ENCODE peak calls at places on chromosomes 3 and 15, in five cellular contexts. O is brain microvascular endothelial cell; E is adrenal gland; D is CD4-positive, CD25-positive, alpha-beta regulatory T cell; K is choroid plexus epithelial cell. M is an unnamed sample.

GRCh38 chr3:27561591-27561990 is 77.4 kb upstream of the SLC4A7 start:
- DNase-seq in O (no peak), E (no peak), D (no peak), K (no peak), M (no peak)

GRCh38 chr3:85487375-85487774 is 528.6 kb downstream of the CADM2 start:
- DNase-seq in O (no peak), E (no peak), D (no peak), K (no peak), M (no peak)

GRCh38 chr3:66000506-66000905 is 38.2 kb downstream of the MAGI1 start:
- DNase-seq in O (no peak), E (no peak), D (no peak), K (no peak), M (no peak)

GRCh38 chr15:73317651-73318462 is 50.9 kb downstream of the HCN4 start:
- DNase-seq in O (no peak), E (no peak), D (no peak), K (peak; percentile 12), M (no peak)

GRCh38 chr15:82135645-82136044 is 89.8 kb upstream of the MEX3B start:
- DNase-seq in O (peak; percentile 85), E (no peak), D (no peak), K (peak; percentile 64), M (no peak)

GRCh38 chr15:46921906-46922305 is 795.4 kb upstream of the SEMA6D start:
- DNase-seq in O (no peak), E (no peak), D (no peak), K (no peak), M (no peak)

GRCh38 chr3:121473001-121473400 is 72.8 kb downstream of the POLQ start:
- DNase-seq in O (no peak), E (no peak), D (no peak), K (no peak), M (no peak)

GRCh38 chr3:73351423-73352071 is 273.2 kb downstream of the PDZRN3 start:
- DNase-seq in O (no peak), E (no peak), D (no peak), K (no peak), M (no peak)

GRCh38 chr3:58092516-58092915 is 84.3 kb downstream of the FLNB start:
- DNase-seq in O (no peak), E (no peak), D (no peak), K (peak; percentile 57), M (no peak)

GRCh38 chr3:169966951-169967915 is 626 bp downstream of the SEC62 start:
- DNase-seq in O (peak; percentile 26), E (peak; percentile 60), D (peak; percentile 61), K (peak; percentile 66), M (no peak)

GRCh38 chr3:140493271-140493670 is 184.6 kb upstream of the TRIM42 start:
- DNase-seq in O (no peak), E (no peak), D (no peak), K (no peak), M (no peak)

GRCh38 chr3:3172627-3173026 is 6.9 kb downstream of the CRBN start:
- DNase-seq in O (no peak), E (no peak), D (peak; percentile 58), K (no peak), M (no peak)

GRCh38 chr3:116610124-116610523 is 99.5 kb upstream of the TUSC7 start:
- DNase-seq in O (no peak), E (no peak), D (no peak), K (no peak), M (no peak)

GRCh38 chr15:52124270-52124878 is 11.8 kb upstream of the BCL2L10 start:
- DNase-seq in O (peak; percentile 55), E (no peak), D (no peak), K (peak; percentile 57), M (no peak)

GRCh38 chr3:169980055-169980454 is 13.4 kb downstream of the SEC62 start:
- DNase-seq in O (no peak), E (no peak), D (no peak), K (peak; percentile 84), M (no peak)

GRCh38 chr3:127732879-127733350 is 60.2 kb downstream of the ABTB1 start:
- DNase-seq in O (no peak), E (peak; percentile 38), D (no peak), K (no peak), M (no peak)

GRCh38 chr15:92733934-92734521 is 78.5 kb upstream of the FAM174B start:
- DNase-seq in O (no peak), E (no peak), D (peak; percentile 17), K (peak; percentile 40), M (no peak)

DNA sequence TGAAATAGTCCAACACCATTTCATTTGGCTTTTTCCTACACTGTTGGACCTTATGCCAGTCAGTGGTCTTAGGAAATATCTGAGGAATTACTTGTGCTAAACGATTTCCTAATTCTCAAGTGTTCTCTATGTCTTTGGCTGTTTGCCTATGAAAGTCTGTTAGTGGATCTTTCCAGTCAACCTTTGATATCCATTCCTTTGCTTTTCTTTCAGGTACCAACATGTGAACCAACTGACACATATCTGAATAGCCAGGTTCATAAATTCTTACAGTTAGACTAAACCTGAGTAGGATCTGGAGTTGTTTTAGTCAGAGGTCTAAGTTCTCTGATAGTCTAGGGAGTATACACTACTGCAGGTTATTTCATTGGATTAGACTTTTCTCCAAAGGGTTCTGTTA is 343.5 kb upstream of the LRRC3B start:
- DNase-seq in O (no peak), E (no peak), D (no peak), K (no peak), M (no peak)
- H3K4me3 ChIP-seq in O (no peak overlapping the region), E (no peak overlapping the region), D (no peak overlapping the region), K (no peak overlapping the region), M (no peak overlapping the region)

DNA sequence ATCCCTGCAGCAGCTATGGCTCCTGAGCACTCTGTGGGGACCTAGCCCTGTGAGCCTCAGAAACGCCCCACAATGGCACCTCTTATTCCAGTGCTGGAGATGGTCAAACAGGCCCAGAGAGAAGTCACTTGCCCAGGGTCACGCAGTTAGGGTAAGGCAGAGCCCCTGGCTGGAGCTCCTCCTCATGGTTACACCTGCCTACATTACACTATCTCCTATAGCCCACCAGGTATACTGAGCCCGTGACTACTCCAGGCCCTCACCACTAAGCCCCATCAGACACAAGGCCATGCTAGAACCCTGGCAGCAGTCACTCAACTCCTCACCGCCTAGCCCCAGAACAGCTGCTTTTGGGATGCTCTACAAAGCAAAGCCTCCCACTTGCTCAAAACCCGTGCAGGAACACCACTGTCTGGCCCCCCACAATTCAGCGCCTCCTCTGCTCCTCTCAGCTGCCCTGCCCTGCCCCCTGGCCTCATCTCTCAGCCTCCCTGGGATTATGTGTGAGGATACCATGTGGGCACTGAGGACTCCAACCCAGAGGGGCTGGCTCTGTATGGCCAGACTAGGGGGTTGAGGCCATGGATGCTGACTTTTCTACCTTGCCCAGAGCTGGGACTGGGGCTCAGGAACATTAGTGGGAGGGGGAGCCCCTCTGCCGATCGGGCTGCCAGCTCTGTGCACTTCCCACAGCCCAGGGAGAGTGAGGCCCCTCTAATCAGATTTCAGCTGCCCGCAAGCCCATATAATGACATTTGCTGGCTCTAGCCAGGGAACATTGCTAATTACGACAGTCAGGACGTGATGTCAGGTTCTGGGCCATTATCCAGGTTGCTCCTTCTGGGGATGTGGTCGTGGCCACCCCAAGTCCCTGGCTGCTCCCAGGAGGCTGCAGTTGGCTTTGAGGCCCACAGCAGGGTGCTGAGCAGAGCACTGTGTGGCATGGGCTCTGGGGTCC is 4.0 kb downstream of the NT5DC2 start:
- DNase-seq in O (no peak), E (peak; percentile 57), D (no peak), K (peak; percentile 46), M (no peak)
- H3K4me3 ChIP-seq in O (no peak overlapping the region), E (no peak overlapping the region), D (no peak overlapping the region), K (no peak overlapping the region), M (no peak overlapping the region)

GRCh38 chr3:9362731-9363530 is at the start of gene THUMPD3:
- DNase-seq in O (peak; percentile 88), E (peak; percentile 94), D (peak; percentile 95), K (peak; percentile 93), M (peak; percentile 95)

DNA sequence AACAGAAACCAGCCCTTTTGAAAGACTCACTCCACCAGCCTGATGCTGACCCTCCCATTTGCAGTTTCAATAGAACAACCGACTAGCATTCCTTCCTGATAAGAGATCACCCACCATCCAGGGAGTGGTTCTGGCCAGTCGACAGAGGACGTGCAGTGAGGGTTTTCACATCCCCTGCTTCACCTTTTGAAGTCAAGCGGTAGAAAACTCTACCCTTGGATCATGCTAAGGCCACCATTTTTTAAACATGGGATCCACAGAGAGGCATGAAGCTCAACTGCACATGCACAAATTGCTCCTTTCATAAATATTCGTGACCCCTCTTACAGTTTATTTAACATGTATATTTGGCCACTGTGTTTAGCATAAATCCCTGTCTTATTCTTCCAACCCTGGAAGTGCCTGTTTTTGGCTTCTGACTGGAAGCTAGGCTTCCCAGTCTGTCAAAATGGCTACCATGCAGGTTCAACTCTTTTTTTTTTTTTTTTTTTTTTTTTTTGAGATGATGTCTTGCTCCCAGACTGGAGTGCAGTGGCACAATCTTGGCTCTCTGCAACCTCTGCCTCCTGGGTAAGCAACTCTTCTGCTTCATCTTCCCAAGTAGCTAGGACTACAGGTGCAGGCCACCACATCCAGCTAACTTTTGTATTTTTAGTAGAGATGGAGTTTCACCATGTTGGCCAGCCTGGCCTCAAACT is 1.0 kb upstream of the THUMPD3 start:
- DNase-seq in O (no peak), E (no peak), D (no peak), K (no peak), M (no peak)
- H3K4me3 ChIP-seq in O (no peak overlapping the region), E (no peak overlapping the region), D (peak overlapping the region; percentile 95), K (no peak overlapping the region), M (peak overlapping the region; percentile 92)

GRCh38 chr15:44726136-44726535 is 10.2 kb upstream of the TRIM69 start:
- DNase-seq in O (no peak), E (no peak), D (peak; percentile 70), K (peak; percentile 58), M (no peak)
- H3K4me3 ChIP-seq in O (no peak overlapping the region), E (no peak overlapping the region), D (peak overlapping the region; percentile 97), K (no peak overlapping the region), M (peak overlapping the region; percentile 38)

DNA sequence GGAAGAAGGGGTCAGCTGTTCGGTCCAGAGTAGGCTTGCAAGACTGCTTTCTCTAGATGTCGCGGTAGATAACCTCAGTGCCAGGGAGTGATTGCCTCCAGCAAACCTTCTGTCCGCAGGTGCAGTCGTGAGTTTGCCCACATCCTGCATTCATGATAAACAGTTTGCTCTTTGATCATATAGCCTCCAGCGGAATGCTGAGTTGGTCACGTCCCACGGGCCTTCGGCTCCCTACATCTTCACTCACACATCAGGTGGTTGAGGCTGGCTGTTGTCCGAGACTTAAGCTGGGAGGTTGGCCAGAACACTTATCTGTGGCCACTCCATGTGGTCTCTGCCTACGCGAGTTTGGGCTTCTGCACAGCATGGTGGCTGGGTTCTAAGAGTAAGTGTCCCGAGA is 62.1 kb upstream of the NR2C2 start:
- DNase-seq in O (no peak), E (no peak), D (peak; percentile 9), K (no peak), M (no peak)
- H3K4me3 ChIP-seq in O (no peak overlapping the region), E (no peak overlapping the region), D (no peak overlapping the region), K (no peak overlapping the region), M (no peak overlapping the region)